ENCODE peak calls at places on chromosomes 16 and 17, in ten cellular contexts. X, Y, H, B, J, M, R, P, F and D are unnamed samples.

GRCh38 chr17:57537524-57538410 is 207.3 kb downstream of the CCDC182 start:
- DNase-seq in X (no peak), Y (no peak), H (no peak), B (no peak), J (no peak), M (no peak), R (no peak), P (no peak), F (no peak), D (no peak)

GRCh38 chr16:48350716-48351115 is 34.5 kb downstream of the SIAH1 start:
- DNase-seq in X (no peak), Y (no peak), H (peak), B (no peak), J (no peak), M (no peak), R (peak), P (no peak), F (no peak), D (no peak)

GRCh38 chr17:3531266-3532101 is 26.1 kb downstream of the TRPV3 start:
- DNase-seq in X (no peak), Y (no peak), H (no peak), B (peak), J (no peak), M (no peak), R (no peak), P (no peak), F (no peak), D (no peak)

GRCh38 chr16:55678061-55678935 is 22.5 kb downstream of the SLC6A2 start:
- DNase-seq in X (no peak), Y (no peak), H (no peak), B (no peak), J (no peak), M (no peak), R (peak), P (no peak), F (no peak), D (no peak)

GRCh38 chr16:89562027-89562599 is 1.6 kb downstream of the RPL13 start:
- DNase-seq in X (no peak), Y (no peak), H (no peak), B (no peak), J (no peak), M (no peak), R (no peak), P (no peak), F (no peak), D (no peak)

GRCh38 chr17:55564077-55564476 is 52.8 kb upstream of the SMIM36 start:
- DNase-seq in X (no peak), Y (no peak), H (no peak), B (no peak), J (no peak), M (no peak), R (peak), P (no peak), F (no peak), D (no peak)

GRCh38 chr17:31696184-31696602 is 162.9 kb downstream of the COPRS start:
- DNase-seq in X (no peak), Y (no peak), H (peak), B (peak), J (no peak), M (no peak), R (peak), P (no peak), F (peak), D (peak)

GRCh38 chr17:7393613-7394451 is 493 bp downstream of the PLSCR3 start:
- DNase-seq in X (peak), Y (peak), H (peak), B (peak), J (no peak), M (peak), R (peak), P (no peak), F (no peak), D (no peak)

GRCh38 chr17:63932008-63932561 is at the start of gene CD79B:
- DNase-seq in X (peak), Y (peak), H (no peak), B (no peak), J (no peak), M (no peak), R (no peak), P (no peak), F (no peak), D (no peak)

GRCh38 chr17:39144414-39144813 is 7.0 kb downstream of the PLXDC1 start:
- DNase-seq in X (no peak), Y (no peak), H (no peak), B (peak), J (no peak), M (no peak), R (peak), P (no peak), F (peak), D (peak)

GRCh38 chr17:63838586-63839184 is 3.8 kb downstream of the SMARCD2 start:
- DNase-seq in X (no peak), Y (no peak), H (peak), B (peak), J (no peak), M (no peak), R (peak), P (no peak), F (no peak), D (no peak)

GRCh38 chr17:73105448-73105847 is 13.0 kb upstream of the SLC39A11 start:
- DNase-seq in X (no peak), Y (no peak), H (no peak), B (no peak), J (no peak), M (no peak), R (no peak), P (no peak), F (no peak), D (no peak)

GRCh38 chr16:57743458-57743857 is 7.9 kb downstream of the KATNB1 start:
- DNase-seq in X (no peak), Y (no peak), H (no peak), B (no peak), J (no peak), M (no peak), R (no peak), P (no peak), F (no peak), D (no peak)

GRCh38 chr17:82648165-82648668 is at the start of gene WDR45B:
- DNase-seq in X (peak), Y (peak), H (peak), B (peak), J (peak), M (peak), R (peak), P (peak), F (peak), D (peak)